ENCODE peak calls at places on chromosome X, in five cellular contexts. X, H, Y, P and V are unnamed samples. For H3K4me1, the result is how much of the 10 kb centered on the place peaks cover.

GRCh38 chrX:102516314-102516936 is at the start of gene TMSB15A:
- DNase-seq in X (peak), H (no peak), Y (no peak), P (no peak), V (peak)

GRCh38 chrX:115592997-115593734 is 32.2 kb downstream of the PLS3 start:
- DNase-seq in X (no peak), H (no peak), Y (no peak), P (no peak), V (peak)

GRCh38 chrX:9911479-9911878 is 55.7 kb upstream of the CLDN34 start:
- DNase-seq in X (no peak), H (no peak), Y (no peak), P (no peak), V (no peak)

GRCh38 chrX:123189318-123189717 is 5.2 kb downstream of the GRIA3 start:
- DNase-seq in X (no peak), H (no peak), Y (no peak), P (no peak), V (no peak)

GRCh38 chrX:1480082-1480785 is 27.5 kb upstream of the ASMTL start:
- DNase-seq in X (no peak), H (no peak), Y (no peak), P (no peak), V (no peak)

GRCh38 chrX:46791927-46792825 is 33.3 kb upstream of the SLC9A7 start:
- DNase-seq in X (peak), H (no peak), Y (peak), P (peak), V (peak)

GRCh38 chrX:120768681-120769080 is 107.0 kb downstream of the CT47B1 start:
- DNase-seq in X (no peak), H (no peak), Y (no peak), P (no peak), V (no peak)

GRCh38 chrX:54066841-54067240 is 22.6 kb upstream of the PHF8 start:
- DNase-seq in X (no peak), H (no peak), Y (no peak), P (no peak), V (no peak)

GRCh38 chrX:145405012-145405411 is 157.7 kb downstream of the SPANXN1 start:
- DNase-seq in X (peak), H (no peak), Y (no peak), P (peak), V (peak)

GRCh38 chrX:70262952-70263567 is 3.1 kb upstream of the P2RY4 start:
- DNase-seq in X (peak), H (peak), Y (no peak), P (peak), V (peak)

GRCh38 chrX:10529344-10529743 is 91.0 kb downstream of the MID1 start:
- DNase-seq in X (no peak), H (no peak), Y (no peak), P (no peak), V (no peak)

GRCh38 chrX:40167240-40168182 is 69.8 kb upstream of the BCOR start:
- DNase-seq in X (peak), H (no peak), Y (no peak), P (no peak), V (peak)

GRCh38 chrX:123648028-123648810 is 84.6 kb downstream of the THOC2 start:
- DNase-seq in X (no peak), H (peak), Y (no peak), P (peak), V (peak)

GRCh38 chrX:95919605-95920004 is 765.0 kb upstream of the DIAPH2 start:
- DNase-seq in X (no peak), H (no peak), Y (no peak), P (no peak), V (no peak)

GRCh38 chrX:136146614-136147319 is 566 bp upstream of the FHL1 start:
- DNase-seq in X (no peak), H (no peak), Y (no peak), P (no peak), V (peak)

GRCh38 chrX:115449742-115450141 is 111.2 kb upstream of the PLS3 start:
- DNase-seq in X (no peak), H (no peak), Y (no peak), P (peak), V (no peak)

GRCh38 chrX:45716747-45717146 is 516.1 kb upstream of the DIPK2B start:
- DNase-seq in X (no peak), H (no peak), Y (no peak), P (no peak), V (no peak)

GRCh38 chrX:21806691-21807090 is 32.7 kb upstream of the MBTPS2 start:
- DNase-seq in X (no peak), H (no peak), Y (no peak), P (no peak), V (no peak)

GRCh38 chrX:118526149-118526548 is 30.5 kb downstream of the DOCK11 start:
- DNase-seq in X (no peak), H (no peak), Y (no peak), P (no peak), V (no peak)

GRCh38 chrX:10833299-10834169 is 213.1 kb upstream of the MID1 start:
- DNase-seq in X (peak), H (peak), Y (no peak), P (peak), V (peak)

GRCh38 chrX:54529559-54530357 is at the start of gene GNL3L:
- DNase-seq in X (peak), H (peak), Y (peak), P (peak), V (peak)

GRCh38 chrX:63250253-63250868 is 100.8 kb downstream of the SPIN4 start:
- DNase-seq in X (peak), H (no peak), Y (peak), P (peak), V (peak)

GRCh38 chrX:140149761-140150160 is 184.4 kb upstream of the CXorf66 start:
- DNase-seq in X (no peak), H (no peak), Y (no peak), P (no peak), V (peak)

GRCh38 chrX:1451251-1451675 is 1.4 kb downstream of the ASMTL start:
- DNase-seq in X (no peak), H (no peak), Y (no peak), P (no peak), V (no peak)

GRCh38 chrX:130704053-130705038 is 198.7 kb downstream of the ENOX2 start:
- DNase-seq in X (peak), H (no peak), Y (no peak), P (peak), V (no peak)

GRCh38 chrX:25873196-25873595 is 264.9 kb upstream of the MAGEB18 start:
- DNase-seq in X (no peak), H (no peak), Y (no peak), P (no peak), V (no peak)

GRCh38 chrX:1153940-1154339 is 58.5 kb downstream of the CRLF2 start:
- DNase-seq in X (no peak), H (no peak), Y (no peak), P (no peak), V (no peak)

GRCh38 chrX:47097018-47097417 is 18.8 kb downstream of the RGN start:
- DNase-seq in X (no peak), H (no peak), Y (no peak), P (no peak), V (peak)

GRCh38 chrX:38163193-38163592 is 57.5 kb downstream of the SRPX start:
- DNase-seq in X (no peak), H (no peak), Y (no peak), P (no peak), V (no peak)

GRCh38 chrX:43718081-43718480 is 62.0 kb downstream of the MAOA start:
- DNase-seq in X (no peak), H (no peak), Y (no peak), P (no peak), V (no peak)

GRCh38 chrX:151973851-151974335 is 583 bp downstream of the GABRE start:
- DNase-seq in X (peak), H (no peak), Y (no peak), P (no peak), V (peak)

GRCh38 chrX:136185409-136186022 is 38.2 kb downstream of the FHL1 start:
- DNase-seq in X (no peak), H (no peak), Y (no peak), P (no peak), V (no peak)

DNA sequence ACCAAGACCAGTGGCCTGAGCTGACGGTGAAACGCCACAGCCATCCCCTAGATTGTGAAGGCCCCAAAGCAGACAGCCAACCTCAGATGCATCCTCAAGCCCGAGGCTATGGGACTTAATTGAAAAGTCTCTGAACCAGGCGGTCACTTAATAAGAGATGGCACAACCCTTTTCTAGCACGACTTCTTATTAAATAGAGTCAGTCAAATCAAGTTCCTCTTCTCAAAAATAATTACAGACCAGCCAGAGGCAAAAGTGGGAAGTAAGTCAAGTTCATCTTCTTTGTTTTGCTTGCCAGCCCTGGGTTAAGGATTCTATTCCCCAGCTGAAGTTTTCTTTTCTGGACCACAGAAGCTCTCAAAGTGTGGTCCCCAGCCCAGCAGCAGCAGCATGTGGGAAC is 9.7 kb upstream of the SH3KBP1 start:
- DNase-seq in X (no peak), H (no peak), Y (no peak), P (no peak), V (no peak)
- TF ChIP-seq CREB1 in X (no peak), H (no peak), Y (no peak), P (no peak), V (no peak)

DNA sequence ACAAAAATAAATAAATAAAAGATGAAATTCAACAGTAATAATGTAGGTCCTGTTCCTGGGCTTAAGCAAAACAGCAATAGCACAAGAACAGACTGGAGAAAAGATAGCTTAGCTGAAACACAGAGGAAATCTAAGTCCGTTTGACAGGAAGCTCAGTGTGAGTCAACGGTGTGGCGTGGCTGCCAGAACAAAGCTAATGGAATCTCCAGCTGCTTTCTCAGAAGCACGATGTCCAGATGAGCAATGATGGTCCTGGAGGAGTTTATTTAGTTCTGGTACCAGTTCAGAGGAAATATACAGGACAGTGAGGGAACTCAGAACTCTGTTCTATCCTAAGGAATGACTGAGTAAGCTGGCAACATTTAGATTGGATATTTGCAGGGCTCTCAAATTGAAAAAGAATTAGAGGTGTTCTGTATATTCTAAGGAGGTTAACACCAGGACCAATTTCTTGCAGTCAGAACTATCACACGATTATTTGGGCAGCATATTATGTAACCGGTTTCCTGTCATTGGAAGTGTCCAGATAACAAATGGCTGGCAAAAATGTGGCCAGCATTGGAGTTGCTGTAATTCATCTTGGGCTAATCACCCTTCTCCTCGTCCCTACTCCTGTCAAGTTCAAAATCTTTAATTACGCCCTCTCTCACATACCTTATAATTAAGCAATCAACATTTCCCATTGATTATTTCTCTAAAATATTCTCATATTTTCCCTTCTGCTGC is 12.7 kb downstream of the GAB3 start:
- DNase-seq in X (peak), H (no peak), Y (no peak), P (no peak), V (no peak)
- H3K4me1 ChIP-seq in X (under half), H (under half), Y (under half), P (under half), V (under half)

DNA sequence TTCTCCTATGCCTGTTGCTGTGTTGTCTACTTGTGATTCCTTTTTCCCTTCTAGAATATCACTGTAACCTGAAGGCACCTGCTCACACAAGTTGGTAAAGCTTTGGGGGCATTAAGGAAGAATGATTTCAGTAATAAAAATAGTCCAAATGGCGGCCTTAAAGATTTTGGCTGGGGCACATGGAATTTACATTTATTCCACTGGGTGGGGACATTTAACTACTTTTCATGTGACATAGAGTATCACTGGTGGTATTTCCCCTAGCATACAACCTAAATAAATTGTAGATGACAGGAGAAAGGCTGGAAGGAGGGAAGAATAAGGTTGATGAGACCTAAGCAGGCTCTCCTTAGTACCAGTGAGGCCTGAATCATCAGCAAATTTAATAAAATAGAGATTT is 121.8 kb upstream of the EDA2R start:
- DNase-seq in X (peak), H (no peak), Y (no peak), P (no peak), V (peak)
- TF ChIP-seq CREB1 in X (no peak), H (no peak), Y (no peak), P (no peak), V (no peak)

GRCh38 chrX:100650841-100651240 is 6.8 kb downstream of the SRPX2 start:
- DNase-seq in X (no peak), H (no peak), Y (no peak), P (no peak), V (no peak)
- H3K4me1 ChIP-seq in X (under half), H (under half), Y (under half), P (half or more), V (under half)

DNA sequence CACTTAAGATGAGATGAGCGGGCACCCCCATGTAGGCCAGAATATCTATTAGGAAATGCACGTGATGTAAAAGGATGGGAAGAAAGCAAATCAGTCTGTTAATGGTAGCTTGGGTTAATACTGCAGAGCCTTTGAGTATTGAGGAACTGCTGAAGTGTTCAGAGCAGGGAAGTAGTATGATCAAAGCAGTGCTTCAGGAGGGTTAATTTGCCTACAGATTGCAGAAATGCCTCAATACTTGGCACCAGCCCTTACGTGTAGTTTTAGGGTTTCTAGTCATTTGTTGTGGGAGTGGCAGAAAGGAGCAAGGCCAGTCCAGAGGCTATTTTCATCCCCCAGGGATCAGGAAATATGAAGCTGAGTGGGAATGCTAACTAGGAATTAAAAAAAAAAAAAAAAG is 19.7 kb downstream of the ZFX start:
- DNase-seq in X (no peak), H (no peak), Y (peak), P (no peak), V (no peak)
- TF ChIP-seq CREB1 in X (no peak), H (no peak), Y (no peak), P (no peak), V (no peak)